ENCODE peak calls at places on chromosomes 2 and 18, in four cellular contexts. N is HEK293T, P is HepG2, D is K562. H is an unnamed sample.
A peak's percentile ranks its signal among the peaks of the same experiment; 100 is the strongest.

GRCh38 chr2:128379021-128380005 is 60.6 kb upstream of the HS6ST1 start:
- DNase-seq in P (peak; percentile 90), D (no peak), N (no peak), H (peak; percentile 13)

GRCh38 chr2:8608411-8608954 is 73.4 kb upstream of the ID2 start:
- DNase-seq in D (no peak), P (no peak), N (no peak), H (no peak)

GRCh38 chr18:25055076-25055475 is 296.9 kb downstream of the ZNF521 start:
- DNase-seq in P (no peak), D (no peak), N (no peak), H (no peak)

GRCh38 chr18:68426731-68427315 is 288.1 kb downstream of the TMX3 start:
- DNase-seq in D (no peak), N (no peak), P (no peak), H (no peak)

GRCh38 chr2:121255363-121255762 is 29.6 kb downstream of the TFCP2L1 start:
- DNase-seq in N (no peak), D (no peak), P (no peak), H (no peak)

GRCh38 chr2:27369471-27370025 is 590 bp downstream of the EIF2B4 start:
- DNase-seq in N (peak; percentile 62), P (no peak), D (no peak), H (peak; percentile 69)

GRCh38 chr2:239160226-239161143 is 240.3 kb downstream of the HDAC4 start:
- DNase-seq in D (no peak), P (no peak), N (no peak), H (no peak)

GRCh38 chr18:42850174-42850766 is 265.2 kb downstream of the RIT2 start:
- DNase-seq in N (peak; percentile 16), P (no peak), D (no peak), H (no peak)

GRCh38 chr18:76610012-76610411 is 115.0 kb upstream of the ZNF516 start:
- DNase-seq in P (no peak), D (no peak), N (no peak), H (no peak)

GRCh38 chr2:46296216-46296839 is 879 bp upstream of the EPAS1 start:
- DNase-seq in P (no peak), N (no peak), D (no peak), H (peak; percentile 48)

GRCh38 chr2:159076233-159076632 is 107.8 kb downstream of the TANC1 start:
- DNase-seq in D (no peak), N (no peak), P (no peak), H (no peak)

GRCh38 chr2:112201706-112202430 is 53.0 kb downstream of the ZC3H8 start:
- DNase-seq in N (no peak), D (no peak), P (no peak), H (no peak)

GRCh38 chr2:222561817-222562424 is 94.0 kb downstream of the FARSB start:
- DNase-seq in D (peak; percentile 25), P (peak; percentile 41), N (peak; percentile 71), H (peak; percentile 56)

GRCh38 chr2:134207589-134208209 is 46.2 kb upstream of the MGAT5 start:
- DNase-seq in N (peak; percentile 64), P (peak; percentile 48), D (peak; percentile 49), H (peak; percentile 66)

GRCh38 chr2:232321156-232321816 is 57.3 kb upstream of the ALPP start:
- DNase-seq in N (no peak), D (no peak), P (no peak), H (peak; percentile 70)

GRCh38 chr2:907706-908105 is 42.9 kb upstream of the SNTG2 start:
- DNase-seq in N (no peak), D (no peak), P (no peak), H (no peak)

GRCh38 chr2:101699939-101700442 is 2.5 kb downstream of the MAP4K4 start:
- DNase-seq in N (no peak), D (no peak), P (peak; percentile 50), H (no peak)

GRCh38 chr2:219184116-219184515 is 6.0 kb downstream of the RETREG2 start:
- DNase-seq in D (no peak), P (no peak), N (no peak), H (no peak)
- TF ChIP-seq ELF4 in D (no peak), P (no peak), N (no peak), H (no peak)

GRCh38 chr2:238143239-238143951 is 4.9 kb downstream of the KLHL30 start:
- DNase-seq in N (no peak), P (no peak), D (no peak), H (no peak)
- TF ChIP-seq ELF4 in N (no peak), P (no peak), D (no peak), H (no peak)

GRCh38 chr2:178173657-178174056 is 20.7 kb upstream of the OSBPL6 start:
- DNase-seq in N (no peak), D (no peak), P (no peak), H (no peak)

DNA sequence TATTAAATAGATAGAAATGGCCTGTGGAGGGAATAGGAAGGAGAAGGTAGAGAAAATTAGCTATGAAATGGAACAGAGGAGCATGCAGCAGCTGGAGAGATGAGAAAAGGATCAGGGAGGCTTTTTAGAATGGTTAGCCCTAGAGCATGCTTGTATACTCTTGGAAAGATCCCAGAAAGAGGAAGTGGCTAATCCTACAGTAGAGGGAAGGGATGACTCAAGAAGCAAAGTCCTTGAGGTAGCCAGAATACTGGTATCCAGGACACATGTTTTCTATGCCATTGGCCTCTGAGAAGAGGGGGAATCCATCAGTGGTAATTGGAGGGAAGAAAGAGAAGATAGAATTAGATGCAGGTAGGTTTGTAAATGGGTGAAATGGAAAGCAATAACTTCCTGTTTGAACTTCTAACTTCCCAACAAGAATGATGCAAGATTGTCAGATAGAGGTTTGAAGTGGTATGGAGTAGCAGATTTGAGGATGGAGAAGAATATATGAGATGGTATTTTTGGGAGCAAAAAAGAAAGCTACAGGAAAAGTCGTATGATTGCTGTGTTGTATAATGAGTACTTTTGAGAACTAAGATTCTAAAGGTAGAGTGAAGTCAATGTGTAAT is 17.1 kb upstream of the OSBPL6 start:
- DNase-seq in P (no peak), N (no peak), D (no peak), H (no peak)
- TF ChIP-seq ELF4 in P (no peak), N (no peak), D (no peak), H (no peak)

DNA sequence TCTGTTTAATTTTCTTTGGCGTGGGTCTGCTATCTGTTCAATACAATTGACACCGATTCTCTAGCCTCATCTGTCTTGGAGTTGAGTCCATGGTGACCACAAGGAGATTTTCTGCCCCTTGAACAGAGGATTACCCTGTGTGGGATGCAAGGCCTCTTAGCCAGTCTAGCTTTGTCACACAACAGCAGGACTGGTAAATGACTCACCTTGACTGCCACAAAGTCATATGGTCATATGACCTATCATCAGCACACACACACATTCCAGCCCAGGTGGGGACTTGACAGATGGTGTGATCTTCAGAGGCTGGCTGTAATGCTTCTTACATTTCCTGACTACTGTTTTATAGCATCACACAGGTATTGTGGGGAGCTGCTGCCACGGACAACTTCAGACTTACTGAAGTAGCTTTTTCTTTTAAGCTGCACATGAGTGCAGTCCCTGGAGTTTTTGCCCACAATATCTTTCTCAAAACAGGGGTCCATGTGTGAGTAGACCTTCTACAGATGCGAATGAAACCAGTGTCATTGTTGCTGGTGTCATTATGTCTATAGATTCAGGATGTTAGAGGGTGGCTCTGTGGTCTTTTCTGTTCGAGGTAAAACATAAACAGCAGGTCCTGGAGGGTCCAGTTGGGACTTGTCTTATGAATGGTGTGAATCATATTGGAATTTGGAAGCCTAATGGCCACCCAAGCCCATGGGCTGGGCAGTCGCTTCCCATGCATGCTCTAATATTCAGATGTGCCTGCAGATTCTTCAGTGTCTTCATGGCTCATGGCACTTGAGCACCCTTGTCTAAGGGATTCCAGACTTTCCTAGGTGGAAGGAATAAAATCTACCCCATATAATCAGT is 18.6 kb upstream of the ACOXL start:
- DNase-seq in D (no peak), N (no peak), P (peak; percentile 22), H (no peak)
- TF ChIP-seq ELF4 in D (no peak), N (no peak), P (no peak), H (no peak)

DNA sequence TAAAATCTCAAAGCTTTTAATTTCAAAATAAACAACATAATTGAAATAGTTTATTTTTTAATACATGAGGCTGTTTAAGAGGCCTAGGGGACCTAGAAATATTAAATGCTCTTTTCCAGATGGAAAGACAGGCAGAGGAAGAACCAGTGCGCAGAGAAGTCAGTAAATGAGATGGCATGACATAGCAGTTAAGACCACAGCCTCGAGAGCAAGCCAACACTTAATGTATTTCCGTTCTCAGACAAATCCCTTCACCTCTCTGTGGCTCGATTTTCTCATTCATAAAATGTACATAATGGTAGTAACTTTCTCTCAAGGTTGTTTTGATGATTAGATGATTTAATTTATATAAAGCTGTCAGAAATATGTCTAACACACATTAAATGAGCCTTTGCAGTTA is 405.1 kb upstream of the CWC22 start:
- DNase-seq in D (no peak), N (no peak), P (no peak), H (no peak)
- TF ChIP-seq ELF4 in D (no peak), N (no peak), P (no peak), H (no peak)

GRCh38 chr18:3055201-3055600 is 42.3 kb upstream of the LPIN2 start:
- DNase-seq in N (no peak), D (no peak), P (no peak), H (no peak)
- TF ChIP-seq ELF4 in N (no peak), D (no peak), P (no peak), H (no peak)

GRCh38 chr2:20447437-20448245 is 767 bp downstream of the RHOB start:
- DNase-seq in D (no peak), N (peak; percentile 30), P (no peak), H (peak; percentile 35)
- TF ChIP-seq ELF4 in D (no peak), N (no peak), P (no peak), H (no peak)

GRCh38 chr18:59033361-59033760 is 106.3 kb upstream of the SEC11C start:
- DNase-seq in P (no peak), N (no peak), D (no peak), H (no peak)
- TF ChIP-seq ELF4 in P (no peak), N (no peak), D (no peak), H (no peak)

DNA sequence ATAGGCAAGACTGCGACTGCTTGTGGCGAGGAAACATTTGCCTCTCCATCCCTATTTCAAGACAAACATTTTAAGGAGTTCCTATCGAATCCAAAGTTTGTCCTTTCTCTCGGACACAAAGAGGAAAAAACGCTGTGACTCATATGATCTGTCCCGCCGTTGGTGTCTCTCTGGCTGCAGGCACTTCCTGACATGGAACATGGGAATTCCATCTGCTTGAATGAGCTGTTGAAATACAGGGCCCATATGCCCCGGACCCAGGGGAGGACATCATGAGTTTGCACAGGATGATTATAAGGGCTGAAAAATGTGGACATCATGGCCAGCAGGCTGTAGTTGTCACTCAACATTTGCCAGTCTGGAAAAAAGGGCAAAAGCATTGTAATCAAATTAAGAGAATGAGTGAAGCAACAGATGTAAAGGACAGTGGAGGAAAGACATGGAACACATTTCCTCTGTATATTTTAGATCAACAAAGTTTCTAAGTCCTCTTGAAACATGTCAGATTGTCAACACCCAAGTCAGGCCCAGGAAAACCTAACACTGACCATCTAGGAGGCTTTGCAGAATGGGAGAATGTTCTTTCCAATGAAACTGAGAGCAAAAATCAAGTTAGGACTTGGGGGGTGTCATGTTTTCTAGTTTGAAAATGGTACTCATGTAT is 103.2 kb upstream of the SMIM21 start:
- DNase-seq in D (no peak), N (no peak), P (no peak), H (no peak)
- TF ChIP-seq ELF4 in D (no peak), N (no peak), P (no peak), H (no peak)

GRCh38 chr2:183892315-183892941 is 705.9 kb upstream of the ZNF804A start:
- DNase-seq in D (no peak), P (no peak), N (no peak), H (no peak)
- TF ChIP-seq ELF4 in D (no peak), P (no peak), N (no peak), H (no peak)